ENCODE peak calls at places on chromosomes 3 and 15, in eight cellular contexts. One of them, this sample, is unnamed.

GRCh38 chr3:38165722-38166387 is 518 bp downstream of the OXSR1 start:
- DNase-seq in A549: peak
- DNase-seq in cardiac muscle cell: no peak
- DNase-seq in right atrium auricular region: no peak
- DNase-seq in mammary epithelial cell: no peak
- DNase-seq in A673: peak
- DNase-seq in body of pancreas: peak
- DNase-seq in RWPE1: peak
- DNase-seq in this sample: peak

GRCh38 chr3:157065201-157065600 is 94.7 kb downstream of the CCNL1 start:
- DNase-seq in A549: no peak
- DNase-seq in cardiac muscle cell: no peak
- DNase-seq in right atrium auricular region: no peak
- DNase-seq in mammary epithelial cell: no peak
- DNase-seq in A673: peak
- DNase-seq in body of pancreas: no peak
- DNase-seq in RWPE1: no peak
- DNase-seq in this sample: no peak

GRCh38 chr3:28971156-28971555 is 309.7 kb upstream of the RBMS3 start:
- DNase-seq in A549: no peak
- DNase-seq in cardiac muscle cell: no peak
- DNase-seq in right atrium auricular region: no peak
- DNase-seq in mammary epithelial cell: no peak
- DNase-seq in A673: no peak
- DNase-seq in body of pancreas: no peak
- DNase-seq in RWPE1: no peak
- DNase-seq in this sample: no peak

GRCh38 chr3:167684389-167684993 is 30.7 kb upstream of the WDR49 start:
- DNase-seq in A549: peak
- DNase-seq in cardiac muscle cell: peak
- DNase-seq in right atrium auricular region: no peak
- DNase-seq in mammary epithelial cell: peak
- DNase-seq in A673: peak
- DNase-seq in body of pancreas: peak
- DNase-seq in RWPE1: peak
- DNase-seq in this sample: peak

GRCh38 chr3:117921908-117922456 is 1112.7 kb downstream of the IGSF11 start:
- DNase-seq in A549: no peak
- DNase-seq in cardiac muscle cell: no peak
- DNase-seq in right atrium auricular region: no peak
- DNase-seq in mammary epithelial cell: no peak
- DNase-seq in A673: no peak
- DNase-seq in body of pancreas: no peak
- DNase-seq in RWPE1: no peak
- DNase-seq in this sample: no peak

GRCh38 chr3:41330465-41330864 is 131.2 kb downstream of the CTNNB1 start:
- DNase-seq in A549: no peak
- DNase-seq in cardiac muscle cell: no peak
- DNase-seq in right atrium auricular region: no peak
- DNase-seq in mammary epithelial cell: no peak
- DNase-seq in A673: no peak
- DNase-seq in body of pancreas: no peak
- DNase-seq in RWPE1: no peak
- DNase-seq in this sample: no peak

GRCh38 chr3:33786565-33787327 is 11.7 kb upstream of the PDCD6IP start:
- DNase-seq in A549: no peak
- DNase-seq in cardiac muscle cell: peak
- DNase-seq in right atrium auricular region: no peak
- DNase-seq in mammary epithelial cell: no peak
- DNase-seq in A673: no peak
- DNase-seq in body of pancreas: no peak
- DNase-seq in RWPE1: no peak
- DNase-seq in this sample: no peak

GRCh38 chr15:27844018-27844666 is 255.0 kb downstream of the OCA2 start:
- DNase-seq in A549: peak
- DNase-seq in cardiac muscle cell: no peak
- DNase-seq in right atrium auricular region: peak
- DNase-seq in mammary epithelial cell: peak
- DNase-seq in A673: no peak
- DNase-seq in body of pancreas: no peak
- DNase-seq in RWPE1: peak
- DNase-seq in this sample: no peak

GRCh38 chr15:79978694-79979519 is 7.9 kb upstream of the BCL2A1 start:
- DNase-seq in A549: no peak
- DNase-seq in cardiac muscle cell: peak
- DNase-seq in right atrium auricular region: peak
- DNase-seq in mammary epithelial cell: peak
- DNase-seq in A673: no peak
- DNase-seq in body of pancreas: no peak
- DNase-seq in RWPE1: no peak
- DNase-seq in this sample: no peak

GRCh38 chr15:31605467-31605931 is 278.9 kb downstream of the KLF13 start:
- DNase-seq in A549: no peak
- DNase-seq in cardiac muscle cell: peak
- DNase-seq in right atrium auricular region: no peak
- DNase-seq in mammary epithelial cell: no peak
- DNase-seq in A673: peak
- DNase-seq in body of pancreas: no peak
- DNase-seq in RWPE1: peak
- DNase-seq in this sample: no peak

GRCh38 chr3:161163297-161163696 is 57.8 kb upstream of the NMD3 start:
- DNase-seq in A549: no peak
- DNase-seq in cardiac muscle cell: no peak
- DNase-seq in right atrium auricular region: no peak
- DNase-seq in mammary epithelial cell: peak
- DNase-seq in A673: peak
- DNase-seq in body of pancreas: no peak
- DNase-seq in RWPE1: peak
- DNase-seq in this sample: no peak

GRCh38 chr3:180102134-180102533 is 65.4 kb upstream of the PEX5L start:
- DNase-seq in A549: no peak
- DNase-seq in cardiac muscle cell: peak
- DNase-seq in right atrium auricular region: no peak
- DNase-seq in mammary epithelial cell: no peak
- DNase-seq in A673: no peak
- DNase-seq in body of pancreas: no peak
- DNase-seq in RWPE1: no peak
- DNase-seq in this sample: no peak

DNA sequence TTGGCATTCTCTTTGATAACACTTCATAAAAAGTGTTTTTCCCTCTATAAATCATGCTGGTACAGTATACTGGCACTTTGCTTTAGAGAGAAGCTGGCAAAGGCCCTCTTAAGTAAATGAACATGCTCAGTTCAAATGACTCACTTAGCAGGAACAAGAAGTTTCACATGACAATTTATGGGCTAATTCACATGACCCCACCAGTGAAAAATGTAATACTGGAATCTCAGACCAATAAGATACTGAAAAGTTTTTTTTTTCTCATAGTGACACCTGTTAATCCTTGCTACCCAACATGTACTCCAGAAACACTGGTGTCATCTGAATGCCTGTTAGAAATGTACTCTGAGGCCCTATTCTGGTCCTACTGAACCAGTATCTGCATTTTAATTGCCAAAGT is 13.9 kb downstream of the BTBD1 start:
- DNase-seq in A549: no peak
- DNase-seq in cardiac muscle cell: no peak
- DNase-seq in right atrium auricular region: no peak
- DNase-seq in mammary epithelial cell: peak
- DNase-seq in A673: peak
- DNase-seq in body of pancreas: no peak
- DNase-seq in RWPE1: no peak
- DNase-seq in this sample: no peak
- H3K27ac ChIP-seq in A549: no peak
- H3K27ac ChIP-seq in cardiac muscle cell: no peak
- H3K27ac ChIP-seq in right atrium auricular region: no peak
- H3K27ac ChIP-seq in mammary epithelial cell: no peak
- H3K27ac ChIP-seq in A673: no peak
- H3K27ac ChIP-seq in body of pancreas: peak
- H3K27ac ChIP-seq in RWPE1: no peak
- H3K27ac ChIP-seq in this sample: no peak

DNA sequence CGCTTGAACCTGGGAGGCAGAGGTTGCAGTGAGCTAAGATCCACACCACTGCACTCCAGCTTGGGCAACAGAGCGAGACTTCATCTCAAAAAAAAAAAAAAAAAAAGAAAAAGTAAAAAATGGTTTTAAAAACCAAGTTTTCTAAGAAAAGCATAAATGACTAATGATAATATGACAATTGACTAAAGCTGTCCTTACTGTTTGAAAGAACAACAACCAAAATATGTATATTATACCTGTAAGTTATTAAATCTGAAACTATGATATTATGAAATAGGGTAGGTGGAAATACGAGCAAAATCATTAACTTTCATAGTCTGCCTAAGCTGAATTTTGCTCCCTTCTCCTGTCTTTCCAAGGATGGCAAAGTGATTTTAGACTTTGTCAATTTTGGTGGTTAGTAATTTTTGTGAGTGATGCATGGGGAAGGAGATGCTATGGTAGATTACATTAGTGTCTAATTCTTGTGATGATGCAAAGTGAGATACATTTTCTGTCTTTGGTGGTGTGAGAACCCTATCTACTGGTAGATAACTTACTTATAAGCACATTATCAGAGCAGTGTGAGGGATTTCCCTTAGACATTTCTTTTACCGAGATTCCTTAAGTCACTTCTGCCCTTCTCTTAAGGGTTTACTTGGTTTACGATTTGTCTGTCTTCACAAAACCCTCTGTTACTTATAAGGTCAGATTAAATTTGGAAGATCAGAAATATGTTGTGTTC is 10.6 kb upstream of the CHD2 start:
- DNase-seq in A549: no peak
- DNase-seq in cardiac muscle cell: no peak
- DNase-seq in right atrium auricular region: no peak
- DNase-seq in mammary epithelial cell: no peak
- DNase-seq in A673: no peak
- DNase-seq in body of pancreas: no peak
- DNase-seq in RWPE1: no peak
- DNase-seq in this sample: no peak
- H3K27ac ChIP-seq in A549: no peak
- H3K27ac ChIP-seq in cardiac muscle cell: no peak
- H3K27ac ChIP-seq in right atrium auricular region: peak
- H3K27ac ChIP-seq in mammary epithelial cell: no peak
- H3K27ac ChIP-seq in A673: no peak
- H3K27ac ChIP-seq in body of pancreas: no peak
- H3K27ac ChIP-seq in RWPE1: peak
- H3K27ac ChIP-seq in this sample: no peak

DNA sequence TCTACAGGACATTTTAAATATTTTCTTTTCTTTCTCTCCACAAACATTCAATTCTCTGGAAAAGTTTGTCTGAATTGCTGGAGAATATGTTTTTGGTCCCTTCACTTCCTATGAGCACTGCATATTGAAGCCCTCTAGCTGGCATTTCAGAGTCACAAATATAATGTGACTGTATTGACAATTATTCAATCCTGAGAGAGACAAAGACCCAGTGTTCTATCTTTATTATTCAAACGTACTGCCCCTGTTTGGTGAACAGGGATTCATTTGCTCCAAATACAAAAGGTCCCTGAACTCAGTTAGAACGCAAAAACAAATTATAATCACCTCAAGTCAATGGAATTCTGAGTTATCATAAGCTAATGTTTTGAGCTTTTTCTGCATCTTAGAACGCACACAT is 173.1 kb upstream of the CDIN1 start:
- DNase-seq in A549: no peak
- DNase-seq in cardiac muscle cell: no peak
- DNase-seq in right atrium auricular region: no peak
- DNase-seq in mammary epithelial cell: no peak
- DNase-seq in A673: no peak
- DNase-seq in body of pancreas: no peak
- DNase-seq in RWPE1: no peak
- DNase-seq in this sample: no peak
- H3K27ac ChIP-seq in A549: no peak
- H3K27ac ChIP-seq in cardiac muscle cell: no peak
- H3K27ac ChIP-seq in right atrium auricular region: no peak
- H3K27ac ChIP-seq in mammary epithelial cell: no peak
- H3K27ac ChIP-seq in A673: no peak
- H3K27ac ChIP-seq in body of pancreas: no peak
- H3K27ac ChIP-seq in RWPE1: no peak
- H3K27ac ChIP-seq in this sample: no peak

DNA sequence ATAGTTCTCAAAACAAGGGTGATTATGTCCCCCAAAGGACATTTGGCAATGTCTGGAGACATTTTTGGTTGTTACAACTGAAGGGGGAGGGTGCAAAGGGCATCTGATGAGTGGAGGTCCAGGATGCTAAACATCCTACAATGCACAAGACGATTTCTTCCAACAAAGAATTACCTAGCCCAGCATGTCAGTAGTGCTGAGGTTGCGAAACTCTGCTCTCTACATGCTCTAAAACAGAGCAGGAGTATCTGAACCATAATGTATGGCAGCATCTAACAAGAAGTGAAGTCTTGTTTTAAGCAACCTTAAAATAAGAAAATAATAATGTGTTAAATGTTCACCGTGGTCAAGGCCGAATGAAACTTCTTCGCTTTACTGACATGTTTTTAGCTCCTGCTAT is 7.0 kb downstream of the GYG1 start:
- DNase-seq in A549: no peak
- DNase-seq in cardiac muscle cell: no peak
- DNase-seq in right atrium auricular region: no peak
- DNase-seq in mammary epithelial cell: no peak
- DNase-seq in A673: no peak
- DNase-seq in body of pancreas: no peak
- DNase-seq in RWPE1: no peak
- DNase-seq in this sample: no peak
- H3K27ac ChIP-seq in A549: no peak
- H3K27ac ChIP-seq in cardiac muscle cell: no peak
- H3K27ac ChIP-seq in right atrium auricular region: no peak
- H3K27ac ChIP-seq in mammary epithelial cell: no peak
- H3K27ac ChIP-seq in A673: no peak
- H3K27ac ChIP-seq in body of pancreas: no peak
- H3K27ac ChIP-seq in RWPE1: no peak
- H3K27ac ChIP-seq in this sample: no peak

GRCh38 chr3:188962253-188963247 is 209.2 kb upstream of the TPRG1 start:
- DNase-seq in A549: no peak
- DNase-seq in cardiac muscle cell: no peak
- DNase-seq in right atrium auricular region: no peak
- DNase-seq in mammary epithelial cell: peak
- DNase-seq in A673: no peak
- DNase-seq in body of pancreas: no peak
- DNase-seq in RWPE1: no peak
- DNase-seq in this sample: no peak
- H3K27ac ChIP-seq in A549: no peak
- H3K27ac ChIP-seq in cardiac muscle cell: no peak
- H3K27ac ChIP-seq in right atrium auricular region: no peak
- H3K27ac ChIP-seq in mammary epithelial cell: no peak
- H3K27ac ChIP-seq in A673: no peak
- H3K27ac ChIP-seq in body of pancreas: no peak
- H3K27ac ChIP-seq in RWPE1: no peak
- H3K27ac ChIP-seq in this sample: no peak

This sample was measured in adrenal gland.